ENCODE peak calls at places on chromosome 7, in seven cellular contexts. V is A549, Z is H1, S is HepG2, U is K562, F is HCT116, T is GM12878. R is an unnamed sample.

GRCh38 chr7:83210459-83210858 is 47.8 kb upstream of the PCLO start:
- DNase-seq in V (no peak), Z (no peak), S (no peak), U (no peak), F (no peak), T (no peak), R (no peak)

GRCh38 chr7:101812595-101812994 is 4.8 kb upstream of the CUX1 start:
- DNase-seq in V (no peak), Z (no peak), S (no peak), U (no peak), F (no peak), T (no peak), R (no peak)

GRCh38 chr7:15604166-15604565 is 42.4 kb upstream of the AGMO start:
- DNase-seq in V (no peak), Z (no peak), S (no peak), U (no peak), F (no peak), T (no peak), R (no peak)

GRCh38 chr7:132546366-132547145 is 29.7 kb downstream of the PLXNA4 start:
- DNase-seq in V (no peak), Z (no peak), S (no peak), U (no peak), F (no peak), T (no peak), R (no peak)

GRCh38 chr7:149569726-149570422 is 72.3 kb upstream of the ZNF746 start:
- DNase-seq in V (no peak), Z (no peak), S (no peak), U (no peak), F (no peak), T (no peak), R (no peak)

GRCh38 chr7:90455163-90456030 is 14.0 kb upstream of the PTTG1IP2 start:
- DNase-seq in V (peak; percentile 44), Z (no peak), S (peak; percentile 10), U (peak; percentile 44), F (peak; percentile 28), T (peak; percentile 7), R (peak; percentile 60)

GRCh38 chr7:69654381-69654780 is 56.1 kb downstream of the AUTS2 start:
- DNase-seq in V (no peak), Z (no peak), S (no peak), U (no peak), F (no peak), T (no peak), R (peak; percentile 89)

GRCh38 chr7:51235593-51236313 is 80.9 kb downstream of the COBL start:
- DNase-seq in V (no peak), Z (no peak), S (no peak), U (no peak), F (no peak), T (no peak), R (no peak)

GRCh38 chr7:132256721-132257212 is 319.5 kb downstream of the PLXNA4 start:
- DNase-seq in V (no peak), Z (no peak), S (peak; percentile 11), U (no peak), F (no peak), T (no peak), R (peak; percentile 22)

DNA sequence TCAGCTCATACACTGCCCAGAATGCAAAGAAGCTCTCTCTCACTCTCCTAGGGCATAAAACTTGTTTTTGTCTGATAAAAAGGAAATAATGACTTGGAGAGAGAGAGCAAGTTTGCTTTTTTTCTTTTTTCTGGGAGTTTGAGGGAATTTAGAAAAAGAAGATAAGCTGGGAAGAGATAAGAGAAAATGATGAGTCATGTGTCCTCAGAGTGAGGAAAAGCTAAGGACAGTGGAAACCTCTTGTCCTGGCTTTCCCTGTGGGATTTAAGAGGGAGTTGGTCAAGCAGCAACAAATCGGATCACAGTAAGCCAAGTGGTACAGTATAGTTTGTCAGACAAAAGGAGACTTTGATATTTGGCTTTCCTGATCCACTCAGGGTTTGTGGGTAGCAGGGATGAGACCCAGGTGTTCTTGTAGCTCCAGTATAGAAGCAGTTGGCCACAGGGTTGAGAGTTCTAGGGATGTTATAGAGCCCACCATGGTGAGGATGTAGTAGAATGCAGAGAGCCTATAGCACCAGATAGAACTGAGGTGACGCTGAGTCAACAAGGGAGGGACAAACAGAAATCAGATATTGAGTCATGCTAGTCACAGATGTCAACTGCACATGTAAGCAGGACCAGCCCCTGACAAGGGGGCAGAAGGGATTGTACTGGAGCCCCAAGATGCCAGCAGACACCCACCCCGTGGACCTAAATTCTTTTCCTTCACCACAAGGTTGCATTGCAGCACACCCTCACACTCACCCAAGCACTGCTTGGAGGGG is 219.3 kb upstream of the TAC1 start:
- DNase-seq in V (no peak), Z (no peak), S (no peak), U (peak; percentile 25), F (no peak), T (no peak), R (no peak)
- TF ChIP-seq POLR2A in V (no peak), Z (no peak), S (no peak), U (no peak), F (no peak), T (no peak), R (no peak)

DNA sequence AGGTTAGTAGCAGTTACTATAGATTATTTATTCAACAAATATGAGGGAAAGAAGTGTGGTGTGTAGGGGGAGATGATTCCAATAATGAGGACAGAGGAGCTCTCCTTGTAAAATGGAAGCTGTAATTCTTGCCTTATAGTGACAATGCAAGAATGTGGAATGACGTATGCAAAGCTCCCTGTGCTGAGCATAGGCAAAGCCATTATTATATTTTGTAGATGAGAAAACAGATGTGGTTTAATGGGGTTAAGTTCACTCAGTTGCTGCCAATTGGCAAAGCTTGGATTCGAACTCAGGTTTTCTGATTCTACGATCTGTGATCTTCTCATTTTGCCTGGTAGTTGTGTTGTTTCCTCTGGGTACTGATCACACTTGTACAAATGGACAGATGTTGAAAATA is 153.3 kb downstream of the LSMEM1 start:
- DNase-seq in V (no peak), Z (no peak), S (no peak), U (no peak), F (no peak), T (no peak), R (no peak)
- TF ChIP-seq MAX in V (no peak), Z (no peak), S (no peak), U (no peak), F (no peak), T (no peak), R (no peak)

GRCh38 chr7:71131753-71132520 is at the start of gene GALNT17:
- DNase-seq in V (no peak), Z (no peak), S (no peak), U (no peak), F (no peak), T (no peak), R (no peak)
- TF ChIP-seq POLR2A in V (no peak), Z (no peak), S (no peak), U (no peak), F (no peak), T (no peak), R (no peak)

GRCh38 chr7:67962863-67963262 is 966.2 kb downstream of the TYW1 start:
- DNase-seq in V (no peak), Z (no peak), S (no peak), U (no peak), F (no peak), T (no peak), R (no peak)
- TF ChIP-seq MAX in V (no peak), Z (no peak), S (no peak), U (no peak), F (no peak), T (no peak), R (no peak)

R was measured in NB4.